ENCODE peak calls at places on chromosomes 11 and 22, in six cellular contexts. One of them, this sample, is unnamed.

GRCh38 chr11:76149713-76150112 is 56.6 kb downstream of the WNT11 start:
- DNase-seq in kidney: no peak
- DNase-seq in GM10248: no peak
- DNase-seq in neural crest cell: no peak
- DNase-seq in progenitor cell of endocrine pancreas: no peak
- DNase-seq in stimulated activated CD8-positive, alpha-beta memory T cell treated with anti-CD3 and anti-CD28 coated beads, Interleukin-7, amount 100 ng/mL, for 1 hour: no peak
- DNase-seq in this sample: no peak

GRCh38 chr11:78187366-78188011 is 937 bp downstream of the KCTD21 start:
- DNase-seq in kidney: no peak
- DNase-seq in neural crest cell: no peak
- DNase-seq in GM10248: peak
- DNase-seq in stimulated activated CD8-positive, alpha-beta memory T cell treated with anti-CD3 and anti-CD28 coated beads, Interleukin-7, amount 100 ng/mL, for 1 hour: no peak
- DNase-seq in progenitor cell of endocrine pancreas: no peak
- DNase-seq in this sample: no peak

GRCh38 chr22:24834845-24835570 is 29.0 kb downstream of the SGSM1 start:
- DNase-seq in kidney: no peak
- DNase-seq in neural crest cell: no peak
- DNase-seq in stimulated activated CD8-positive, alpha-beta memory T cell treated with anti-CD3 and anti-CD28 coated beads, Interleukin-7, amount 100 ng/mL, for 1 hour: no peak
- DNase-seq in GM10248: no peak
- DNase-seq in progenitor cell of endocrine pancreas: no peak
- DNase-seq in this sample: no peak

GRCh38 chr11:128582496-128583366 is 4.6 kb downstream of the ETS1 start:
- DNase-seq in stimulated activated CD8-positive, alpha-beta memory T cell treated with anti-CD3 and anti-CD28 coated beads, Interleukin-7, amount 100 ng/mL, for 1 hour: no peak
- DNase-seq in kidney: peak
- DNase-seq in neural crest cell: no peak
- DNase-seq in GM10248: no peak
- DNase-seq in progenitor cell of endocrine pancreas: no peak
- DNase-seq in this sample: no peak

GRCh38 chr22:19809741-19810140 is 44.9 kb downstream of the GNB1L start:
- DNase-seq in stimulated activated CD8-positive, alpha-beta memory T cell treated with anti-CD3 and anti-CD28 coated beads, Interleukin-7, amount 100 ng/mL, for 1 hour: no peak
- DNase-seq in kidney: peak
- DNase-seq in neural crest cell: no peak
- DNase-seq in GM10248: no peak
- DNase-seq in progenitor cell of endocrine pancreas: no peak
- DNase-seq in this sample: no peak

GRCh38 chr22:49618689-49618953 is 209.1 kb downstream of the BRD1 start:
- DNase-seq in GM10248: no peak
- DNase-seq in progenitor cell of endocrine pancreas: no peak
- DNase-seq in kidney: peak
- DNase-seq in neural crest cell: no peak
- DNase-seq in stimulated activated CD8-positive, alpha-beta memory T cell treated with anti-CD3 and anti-CD28 coated beads, Interleukin-7, amount 100 ng/mL, for 1 hour: no peak
- DNase-seq in this sample: no peak

GRCh38 chr11:44502506-44502905 is 63.0 kb upstream of the CD82 start:
- DNase-seq in stimulated activated CD8-positive, alpha-beta memory T cell treated with anti-CD3 and anti-CD28 coated beads, Interleukin-7, amount 100 ng/mL, for 1 hour: no peak
- DNase-seq in neural crest cell: no peak
- DNase-seq in progenitor cell of endocrine pancreas: no peak
- DNase-seq in GM10248: no peak
- DNase-seq in kidney: no peak
- DNase-seq in this sample: no peak

GRCh38 chr22:25935266-25936058 is 193.5 kb downstream of the MYO18B start:
- DNase-seq in neural crest cell: no peak
- DNase-seq in progenitor cell of endocrine pancreas: no peak
- DNase-seq in stimulated activated CD8-positive, alpha-beta memory T cell treated with anti-CD3 and anti-CD28 coated beads, Interleukin-7, amount 100 ng/mL, for 1 hour: no peak
- DNase-seq in GM10248: no peak
- DNase-seq in kidney: no peak
- DNase-seq in this sample: no peak

GRCh38 chr11:94880216-94880615 is 93.1 kb downstream of the CWC15 start:
- DNase-seq in progenitor cell of endocrine pancreas: no peak
- DNase-seq in stimulated activated CD8-positive, alpha-beta memory T cell treated with anti-CD3 and anti-CD28 coated beads, Interleukin-7, amount 100 ng/mL, for 1 hour: no peak
- DNase-seq in kidney: no peak
- DNase-seq in GM10248: no peak
- DNase-seq in neural crest cell: no peak
- DNase-seq in this sample: no peak

GRCh38 chr11:3169235-3169951 is 4.3 kb upstream of the OSBPL5 start:
- DNase-seq in neural crest cell: no peak
- DNase-seq in progenitor cell of endocrine pancreas: no peak
- DNase-seq in kidney: peak
- DNase-seq in stimulated activated CD8-positive, alpha-beta memory T cell treated with anti-CD3 and anti-CD28 coated beads, Interleukin-7, amount 100 ng/mL, for 1 hour: no peak
- DNase-seq in GM10248: no peak
- DNase-seq in this sample: no peak

GRCh38 chr11:46808804-46809431 is 37.2 kb downstream of the CKAP5 start:
- DNase-seq in neural crest cell: no peak
- DNase-seq in GM10248: no peak
- DNase-seq in progenitor cell of endocrine pancreas: no peak
- DNase-seq in kidney: no peak
- DNase-seq in stimulated activated CD8-positive, alpha-beta memory T cell treated with anti-CD3 and anti-CD28 coated beads, Interleukin-7, amount 100 ng/mL, for 1 hour: no peak
- DNase-seq in this sample: no peak

GRCh38 chr11:99449345-99449744 is 428.6 kb downstream of the CNTN5 start:
- DNase-seq in GM10248: no peak
- DNase-seq in kidney: no peak
- DNase-seq in progenitor cell of endocrine pancreas: no peak
- DNase-seq in neural crest cell: no peak
- DNase-seq in stimulated activated CD8-positive, alpha-beta memory T cell treated with anti-CD3 and anti-CD28 coated beads, Interleukin-7, amount 100 ng/mL, for 1 hour: no peak
- DNase-seq in this sample: no peak

GRCh38 chr11:134756811-134757540 is 344.9 kb upstream of the B3GAT1 start:
- DNase-seq in progenitor cell of endocrine pancreas: no peak
- DNase-seq in stimulated activated CD8-positive, alpha-beta memory T cell treated with anti-CD3 and anti-CD28 coated beads, Interleukin-7, amount 100 ng/mL, for 1 hour: no peak
- DNase-seq in neural crest cell: no peak
- DNase-seq in GM10248: peak
- DNase-seq in kidney: no peak
- DNase-seq in this sample: no peak

GRCh38 chr11:119721129-119722120 is 7.6 kb downstream of the NECTIN1 start:
- DNase-seq in GM10248: no peak
- DNase-seq in kidney: no peak
- DNase-seq in neural crest cell: peak
- DNase-seq in progenitor cell of endocrine pancreas: no peak
- DNase-seq in stimulated activated CD8-positive, alpha-beta memory T cell treated with anti-CD3 and anti-CD28 coated beads, Interleukin-7, amount 100 ng/mL, for 1 hour: no peak
- DNase-seq in this sample: no peak

GRCh38 chr11:133898031-133898769 is 52.9 kb upstream of the SPATA19 start:
- DNase-seq in progenitor cell of endocrine pancreas: no peak
- DNase-seq in GM10248: no peak
- DNase-seq in stimulated activated CD8-positive, alpha-beta memory T cell treated with anti-CD3 and anti-CD28 coated beads, Interleukin-7, amount 100 ng/mL, for 1 hour: no peak
- DNase-seq in neural crest cell: no peak
- DNase-seq in kidney: no peak
- DNase-seq in this sample: no peak

GRCh38 chr22:45946805-45947600 is 30.0 kb downstream of the WNT7B start:
- DNase-seq in neural crest cell: no peak
- DNase-seq in stimulated activated CD8-positive, alpha-beta memory T cell treated with anti-CD3 and anti-CD28 coated beads, Interleukin-7, amount 100 ng/mL, for 1 hour: no peak
- DNase-seq in progenitor cell of endocrine pancreas: no peak
- DNase-seq in GM10248: no peak
- DNase-seq in kidney: no peak
- DNase-seq in this sample: no peak

GRCh38 chr22:19086944-19087343 is 35.3 kb downstream of the DGCR2 start:
- DNase-seq in stimulated activated CD8-positive, alpha-beta memory T cell treated with anti-CD3 and anti-CD28 coated beads, Interleukin-7, amount 100 ng/mL, for 1 hour: no peak
- DNase-seq in kidney: peak
- DNase-seq in progenitor cell of endocrine pancreas: no peak
- DNase-seq in neural crest cell: no peak
- DNase-seq in GM10248: no peak
- DNase-seq in this sample: no peak

GRCh38 chr11:122750047-122750446 is 88.3 kb upstream of the CRTAM start:
- DNase-seq in stimulated activated CD8-positive, alpha-beta memory T cell treated with anti-CD3 and anti-CD28 coated beads, Interleukin-7, amount 100 ng/mL, for 1 hour: no peak
- DNase-seq in neural crest cell: no peak
- DNase-seq in progenitor cell of endocrine pancreas: no peak
- DNase-seq in kidney: no peak
- DNase-seq in GM10248: no peak
- DNase-seq in this sample: no peak